ENCODE peak calls at places on chromosomes 6 and 20, in six cellular contexts. Y is stomach; N is stimulated activated CD8-positive, alpha-beta memory T cell treated with anti-CD3 and anti-CD28 coated beads, Interleukin-2, amount 100 ng/mL, for 1 hour; B is KBM-7; D is DMS153; S is EL. I is an unnamed sample.

GRCh38 chr6:3793545-3793944 is 42.0 kb upstream of the PXDC1 start:
- DNase-seq in B (no peak), Y (no peak), S (no peak), N (no peak), D (no peak), I (no peak)

GRCh38 chr6:145028144-145028818 is 707.0 kb downstream of the EPM2A start:
- DNase-seq in Y (no peak), B (peak; percentile 43), S (peak; percentile 52), N (no peak), D (no peak), I (no peak)

GRCh38 chr6:106849130-106849529 is 125.4 kb downstream of the CD24 start:
- DNase-seq in D (no peak), S (no peak), Y (no peak), N (no peak), B (peak; percentile 2), I (no peak)

GRCh38 chr6:84681693-84682326 is 82.6 kb downstream of the TBX18 start:
- DNase-seq in Y (no peak), N (no peak), B (no peak), S (no peak), D (no peak), I (no peak)

GRCh38 chr6:30885999-30886896 is 1.9 kb downstream of the DDR1 start:
- DNase-seq in N (no peak), S (peak; percentile 95), D (peak; percentile 61), B (no peak), Y (peak; percentile 49), I (peak; percentile 52)

GRCh38 chr6:97437087-97437486 is 154.1 kb upstream of the MMS22L start:
- DNase-seq in B (peak; percentile 37), N (no peak), D (no peak), Y (no peak), S (peak; percentile 13), I (no peak)

GRCh38 chr6:15522856-15523529 is 139.8 kb downstream of the DTNBP1 start:
- DNase-seq in Y (peak; percentile 21), D (no peak), B (no peak), N (no peak), S (no peak), I (peak; percentile 32)

GRCh38 chr6:50689210-50689609 is 24.1 kb upstream of the TFAP2D start:
- DNase-seq in Y (no peak), S (no peak), B (no peak), N (no peak), D (no peak), I (no peak)

GRCh38 chr20:3199976-3200755 is 4.3 kb downstream of the DDRGK1 start:
- DNase-seq in N (no peak), B (no peak), Y (no peak), D (no peak), S (no peak), I (no peak)

GRCh38 chr6:87660226-87660886 is 41.7 kb downstream of the AKIRIN2 start:
- DNase-seq in D (no peak), B (no peak), N (no peak), S (peak; percentile 91), Y (no peak), I (no peak)

GRCh38 chr6:138517635-138518034 is 18.3 kb upstream of the NHSL1 start:
- DNase-seq in Y (peak; percentile 57), B (peak; percentile 52), S (peak; percentile 52), N (peak; percentile 36), D (no peak), I (no peak)

GRCh38 chr20:62768815-62769287 is 27.4 kb upstream of the MRGBP start:
- DNase-seq in D (no peak), B (no peak), Y (peak; percentile 82), S (peak; percentile 36), N (no peak), I (no peak)

GRCh38 chr20:40687384-40688128 is 1.5 kb downstream of the MAFB start:
- DNase-seq in B (no peak), N (no peak), D (no peak), Y (peak; percentile 48), S (no peak), I (peak; percentile 80)

GRCh38 chr6:98764378-98764911 is 69.9 kb upstream of the POU3F2 start:
- DNase-seq in S (peak; percentile 1), N (no peak), D (no peak), B (no peak), Y (no peak), I (no peak)

GRCh38 chr6:76682842-76683241 is 610.4 kb upstream of the IMPG1 start:
- DNase-seq in D (peak; percentile 19), S (no peak), Y (no peak), N (no peak), B (peak; percentile 38), I (no peak)

GRCh38 chr20:39762716-39763115 is 800.6 kb downstream of the DHX35 start:
- DNase-seq in D (no peak), Y (no peak), N (no peak), S (no peak), B (no peak), I (no peak)

GRCh38 chr20:54985100-54985499 is 509.7 kb downstream of the DOK5 start:
- DNase-seq in D (no peak), B (no peak), S (no peak), N (no peak), Y (no peak), I (no peak)

GRCh38 chr6:88238065-88238464 is 71.9 kb upstream of the CNR1 start:
- DNase-seq in Y (no peak), B (peak; percentile 14), S (no peak), N (no peak), D (no peak), I (no peak)

GRCh38 chr6:158605266-158605878 is 39.2 kb downstream of the DYNLT1 start:
- DNase-seq in S (peak; percentile 64), D (peak; percentile 46), N (peak; percentile 9), Y (peak; percentile 61), B (peak; percentile 74), I (peak; percentile 54)

GRCh38 chr6:90411292-90411781 is 114.7 kb upstream of the BACH2 start:
- DNase-seq in B (no peak), Y (peak; percentile 59), S (no peak), N (no peak), D (no peak), I (no peak)

GRCh38 chr20:18272451-18272850 is 15.9 kb upstream of the ZNF133 start:
- DNase-seq in Y (no peak), S (peak; percentile 32), B (no peak), D (no peak), N (no peak), I (no peak)

GRCh38 chr20:32368323-32368722 is 10.2 kb downstream of the ASXL1 start:
- DNase-seq in B (no peak), D (no peak), N (no peak), Y (no peak), S (no peak), I (no peak)

GRCh38 chr6:107064579-107065065 is 36.6 kb downstream of the MTRES1 start:
- DNase-seq in N (no peak), B (peak; percentile 79), D (no peak), S (peak; percentile 84), Y (peak; percentile 74), I (peak; percentile 63)

GRCh38 chr20:33291830-33292355 is 8.9 kb downstream of the BPIFB1 start:
- DNase-seq in S (peak; percentile 29), N (peak; percentile 45), B (peak; percentile 50), D (peak; percentile 30), Y (peak; percentile 69), I (no peak)

GRCh38 chr20:4684837-4685413 is 36.8 kb upstream of the PRND start:
- DNase-seq in Y (no peak), B (no peak), D (no peak), S (peak; percentile 80), N (no peak), I (no peak)

GRCh38 chr6:156833755-156834154 is 56.6 kb downstream of the ARID1B start:
- DNase-seq in N (no peak), D (no peak), B (no peak), S (no peak), Y (no peak), I (no peak)

GRCh38 chr6:159929819-159930218 is 39.0 kb downstream of the MAS1 start:
- DNase-seq in N (no peak), B (no peak), S (no peak), D (peak; percentile 56), Y (peak; percentile 43), I (no peak)

GRCh38 chr20:63502671-63503172 is 3.8 kb upstream of the EEF1A2 start:
- DNase-seq in N (no peak), D (no peak), B (no peak), Y (no peak), S (no peak), I (no peak)

GRCh38 chr20:8095648-8096572 is 36.2 kb upstream of the PLCB1 start:
- DNase-seq in Y (no peak), B (no peak), N (no peak), D (no peak), S (peak; percentile 55), I (no peak)

GRCh38 chr6:31738048-31738979 is 1.5 kb upstream of the MSH5 start:
- DNase-seq in D (peak; percentile 95), B (peak; percentile 98), S (peak; percentile 81), N (peak; percentile 39), Y (peak; percentile 89), I (no peak)

GRCh38 chr20:14687317-14687716 is 349.9 kb upstream of the FLRT3 start:
- DNase-seq in B (no peak), Y (no peak), D (no peak), S (no peak), N (no peak), I (no peak)

GRCh38 chr20:19071442-19071717 is 141.1 kb upstream of the SLC24A3 start:
- DNase-seq in S (no peak), D (no peak), N (no peak), B (no peak), Y (no peak), I (no peak)

I was measured in left lobe of liver.